ENCODE peak calls at places on chromosomes 11 and 22, in four cellular contexts. L is A549, E is K562, N is HepG2. Z is an unnamed sample.

GRCh38 chr22:46701262-46701661 is 36.8 kb downstream of the CERK start:
- DNase-seq in N (no peak), E (no peak), L (no peak), Z (no peak)

GRCh38 chr11:29300441-29300840 is 716.4 kb downstream of the KCNA4 start:
- DNase-seq in E (no peak), N (no peak), L (no peak), Z (no peak)

GRCh38 chr22:30227438-30228228 is 18.9 kb downstream of the LIF start:
- DNase-seq in E (no peak), N (no peak), L (no peak), Z (no peak)

GRCh38 chr11:8059571-8060011 is 21.4 kb upstream of the TUB start:
- DNase-seq in L (no peak), E (peak), N (no peak), Z (no peak)

GRCh38 chr11:121318848-121319834 is 26.6 kb downstream of the SC5D start:
- DNase-seq in N (peak), L (peak), E (no peak), Z (no peak)

GRCh38 chr11:111283945-111284481 is 14.3 kb upstream of the POU2AF3 start:
- DNase-seq in L (no peak), E (no peak), N (no peak), Z (no peak)

GRCh38 chr11:16791494-16791961 is 53.1 kb downstream of the C11orf58 start:
- DNase-seq in N (peak), E (no peak), L (peak), Z (no peak)

GRCh38 chr11:104076455-104076854 is 40.0 kb downstream of the DDI1 start:
- DNase-seq in E (no peak), N (no peak), L (no peak), Z (no peak)

GRCh38 chr11:44866301-44866700 is 84.4 kb downstream of the TP53I11 start:
- DNase-seq in L (no peak), N (no peak), E (no peak), Z (no peak)

GRCh38 chr11:113505541-113506375 is 30.6 kb upstream of the DRD2 start:
- DNase-seq in E (no peak), L (peak), N (peak), Z (no peak)

GRCh38 chr22:45460288-45461109 is 42.2 kb upstream of the FBLN1 start:
- DNase-seq in E (no peak), N (no peak), L (no peak), Z (no peak)

GRCh38 chr11:1203505-1204271 is 19.2 kb upstream of the MUC5B start:
- DNase-seq in E (peak), L (no peak), N (no peak), Z (peak)

GRCh38 chr11:65382804-65383368 is 440 bp upstream of the SLC25A45 start:
- DNase-seq in N (no peak), L (no peak), E (no peak), Z (no peak)

GRCh38 chr11:132604446-132604845 is 927.9 kb downstream of the OPCML start:
- DNase-seq in N (no peak), E (no peak), L (no peak), Z (no peak)

GRCh38 chr11:32080381-32080980 is 10.4 kb upstream of the RCN1 start:
- DNase-seq in N (no peak), E (no peak), L (no peak), Z (no peak)

GRCh38 chr11:62560566-62561103 is 13.1 kb downstream of the EEF1G start:
- DNase-seq in N (peak), L (peak), E (peak), Z (peak)

GRCh38 chr11:131536159-131536558 is 165.7 kb downstream of the NTM start:
- DNase-seq in L (no peak), N (no peak), E (no peak), Z (no peak)

GRCh38 chr11:100640646-100641045 is 46.4 kb upstream of the ARHGAP42 start:
- DNase-seq in N (no peak), E (no peak), L (no peak), Z (no peak)

GRCh38 chr22:27654536-27655445 is 146.8 kb downstream of the MN1 start:
- DNase-seq in N (no peak), E (no peak), L (no peak), Z (peak)

GRCh38 chr22:20430641-20431519 is 6.7 kb downstream of the SCARF2 start:
- DNase-seq in N (no peak), E (peak), L (peak), Z (peak)

GRCh38 chr11:93519179-93519578 is 24.0 kb downstream of the SMCO4 start:
- DNase-seq in L (no peak), E (no peak), N (no peak), Z (no peak)

GRCh38 chr11:70628881-70629844 is 230.8 kb downstream of the CTTN start:
- DNase-seq in N (no peak), E (peak), L (no peak), Z (no peak)

DNA sequence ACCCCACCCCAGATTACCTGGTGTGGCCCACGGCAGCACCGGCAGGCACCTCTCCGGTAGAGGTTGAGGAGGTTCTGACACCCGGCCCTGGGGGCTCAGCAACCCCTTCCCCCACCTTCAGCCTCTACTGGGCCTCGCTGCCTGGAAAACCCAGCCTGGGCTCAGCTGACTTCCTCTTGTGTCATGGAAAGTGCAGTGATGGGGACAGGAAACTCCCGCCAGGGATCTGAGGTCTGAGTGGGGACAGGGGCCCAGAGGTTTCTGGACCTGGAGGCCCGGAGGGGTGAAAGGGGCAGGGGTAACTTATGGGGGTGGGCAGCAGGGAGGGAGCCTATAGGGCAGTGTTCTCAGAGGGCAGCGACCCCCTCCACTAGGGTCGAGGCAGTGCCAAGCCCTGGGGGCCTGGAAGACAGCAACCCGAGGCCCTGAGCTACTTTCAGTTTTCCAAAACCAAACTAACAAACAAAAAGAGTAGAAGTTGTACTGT is 10.0 kb upstream of the CD5 start:
- DNase-seq in E (no peak), N (no peak), L (no peak), Z (no peak)
- TF ChIP-seq ESRRA in E (no peak), N (no peak), L (no peak), Z (no peak)

DNA sequence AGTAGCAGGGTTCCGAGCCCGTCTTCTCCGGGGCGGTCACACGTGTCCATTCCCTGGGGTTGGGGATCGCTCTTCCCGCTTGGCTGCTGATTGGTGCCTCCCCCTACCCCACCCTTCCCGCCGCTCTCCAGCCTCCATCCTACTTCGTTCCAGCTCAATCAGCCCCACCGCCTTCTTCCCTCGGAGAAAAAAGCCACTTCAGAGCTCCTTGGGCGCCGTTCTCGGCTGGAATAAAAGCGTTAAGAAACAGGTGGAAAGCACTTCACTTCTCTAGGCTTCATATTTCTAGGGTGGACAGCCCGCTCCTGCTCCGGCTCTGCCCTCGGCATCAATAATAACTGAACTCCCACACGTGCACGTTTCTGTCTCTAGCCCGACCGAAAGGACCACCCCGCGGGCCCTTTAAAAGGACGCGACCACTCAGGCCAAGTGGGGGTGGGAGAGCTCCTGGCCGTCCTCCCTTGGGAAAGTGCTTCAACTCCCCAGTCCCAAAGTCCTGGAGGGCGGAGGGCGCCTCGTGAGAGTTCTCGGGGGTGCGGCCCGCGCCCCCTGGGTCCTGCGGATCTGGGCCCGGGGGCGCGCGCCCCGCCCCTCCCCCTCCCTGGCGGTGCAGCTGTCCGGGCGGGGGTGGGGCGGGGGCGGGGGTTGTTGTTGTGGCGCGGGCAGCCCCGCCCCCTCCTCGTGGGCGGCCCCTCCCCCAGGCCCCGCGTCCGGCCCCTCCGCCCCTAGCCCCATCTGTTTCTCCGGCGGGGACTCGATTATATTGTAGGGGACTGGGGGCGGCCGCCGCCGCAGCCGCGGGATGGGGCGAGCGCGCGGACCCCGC is at the start of gene CECR2:
- DNase-seq in N (no peak), L (peak), E (peak), Z (peak)
- TF ChIP-seq JUN in N (no peak), L (no peak), E (no peak), Z (no peak)

GRCh38 chr22:41557401-41558240 is 3.2 kb upstream of the CSDC2 start:
- DNase-seq in E (peak), N (peak), L (no peak), Z (peak)
- TF ChIP-seq ESRRA in E (no peak), N (no peak), L (no peak), Z (no peak)

GRCh38 chr22:42300286-42301071 is 30.0 kb upstream of the TCF20 start:
- DNase-seq in E (peak), L (no peak), N (no peak), Z (no peak)
- TF ChIP-seq JUN in E (no peak), L (no peak), N (no peak), Z (no peak)

GRCh38 chr11:63769719-63770443 is 1.3 kb upstream of the ZFTA start:
- DNase-seq in E (no peak), L (no peak), N (no peak), Z (peak)
- TF ChIP-seq ESRRA in E (no peak), L (no peak), N (no peak), Z (no peak)

Z was measured in WTC11.